ENCODE peak calls at places on chromosomes 7 and 10, in seven cellular contexts. One of them, this sample, is unnamed.

GRCh38 chr7:130393799-130394411 is 13.6 kb downstream of the CPA1 start:
- ATAC-seq in left ventricle myocardium superior: no peak
- ATAC-seq in left lung: no peak
- ATAC-seq in left cardiac atrium: no peak
- ATAC-seq in memory B cell: no peak
- ATAC-seq in pancreas: no peak
- ATAC-seq in central memory CD8-positive, alpha-beta T cell: no peak
- ATAC-seq in this sample: no peak

GRCh38 chr7:151053091-151053490 is 4.6 kb downstream of the CDK5 start:
- ATAC-seq in left lung: no peak
- ATAC-seq in left ventricle myocardium superior: no peak
- ATAC-seq in left cardiac atrium: no peak
- ATAC-seq in pancreas: no peak
- ATAC-seq in central memory CD8-positive, alpha-beta T cell: no peak
- ATAC-seq in memory B cell: no peak
- ATAC-seq in this sample: no peak

GRCh38 chr7:4720225-4720624 is 38.1 kb downstream of the FOXK1 start:
- ATAC-seq in memory B cell: no peak
- ATAC-seq in left lung: no peak
- ATAC-seq in left cardiac atrium: no peak
- ATAC-seq in pancreas: no peak
- ATAC-seq in central memory CD8-positive, alpha-beta T cell: no peak
- ATAC-seq in left ventricle myocardium superior: no peak
- ATAC-seq in this sample: no peak

GRCh38 chr7:97012293-97013005 is 7.1 kb downstream of the DLX6 start:
- ATAC-seq in left cardiac atrium: no peak
- ATAC-seq in pancreas: no peak
- ATAC-seq in left ventricle myocardium superior: no peak
- ATAC-seq in central memory CD8-positive, alpha-beta T cell: no peak
- ATAC-seq in memory B cell: no peak
- ATAC-seq in left lung: no peak
- ATAC-seq in this sample: no peak

GRCh38 chr10:110022716-110023504 is 15.1 kb downstream of the ADD3 start:
- ATAC-seq in left ventricle myocardium superior: peak
- ATAC-seq in left cardiac atrium: no peak
- ATAC-seq in left lung: no peak
- ATAC-seq in memory B cell: peak
- ATAC-seq in central memory CD8-positive, alpha-beta T cell: no peak
- ATAC-seq in pancreas: no peak
- ATAC-seq in this sample: no peak

GRCh38 chr7:49643321-49643720 is 130.1 kb upstream of the VWC2 start:
- ATAC-seq in memory B cell: no peak
- ATAC-seq in left cardiac atrium: peak
- ATAC-seq in central memory CD8-positive, alpha-beta T cell: no peak
- ATAC-seq in left lung: no peak
- ATAC-seq in left ventricle myocardium superior: peak
- ATAC-seq in pancreas: no peak
- ATAC-seq in this sample: no peak

GRCh38 chr10:49049660-49050059 is 65.7 kb downstream of the VSTM4 start:
- ATAC-seq in left lung: no peak
- ATAC-seq in memory B cell: no peak
- ATAC-seq in pancreas: no peak
- ATAC-seq in left ventricle myocardium superior: no peak
- ATAC-seq in left cardiac atrium: peak
- ATAC-seq in central memory CD8-positive, alpha-beta T cell: no peak
- ATAC-seq in this sample: no peak

GRCh38 chr7:32958046-32959025 is 1.1 kb downstream of the FKBP9 start:
- ATAC-seq in pancreas: peak
- ATAC-seq in central memory CD8-positive, alpha-beta T cell: no peak
- ATAC-seq in memory B cell: no peak
- ATAC-seq in left cardiac atrium: peak
- ATAC-seq in left lung: peak
- ATAC-seq in left ventricle myocardium superior: peak
- ATAC-seq in this sample: peak

GRCh38 chr10:67772894-67773511 is 65.0 kb downstream of the DNAJC12 start:
- ATAC-seq in left cardiac atrium: no peak
- ATAC-seq in left ventricle myocardium superior: peak
- ATAC-seq in memory B cell: peak
- ATAC-seq in left lung: peak
- ATAC-seq in central memory CD8-positive, alpha-beta T cell: no peak
- ATAC-seq in pancreas: no peak
- ATAC-seq in this sample: peak

GRCh38 chr10:100791254-100792058 is 46.1 kb downstream of the PAX2 start:
- ATAC-seq in memory B cell: no peak
- ATAC-seq in left ventricle myocardium superior: no peak
- ATAC-seq in central memory CD8-positive, alpha-beta T cell: no peak
- ATAC-seq in left cardiac atrium: no peak
- ATAC-seq in pancreas: no peak
- ATAC-seq in left lung: no peak
- ATAC-seq in this sample: no peak

GRCh38 chr7:92075455-92076158 is 58.7 kb downstream of the CYP51A1 start:
- ATAC-seq in central memory CD8-positive, alpha-beta T cell: no peak
- ATAC-seq in left ventricle myocardium superior: no peak
- ATAC-seq in left cardiac atrium: no peak
- ATAC-seq in left lung: peak
- ATAC-seq in memory B cell: no peak
- ATAC-seq in pancreas: no peak
- ATAC-seq in this sample: peak

This sample was measured in esophagus mucosa.